ENCODE peak calls at places on chromosomes 3 and 15, in four cellular contexts. H is RWPE1, J is mesendoderm, K is thoracic aorta. Q is an unnamed sample.

GRCh38 chr3:57594576-57594975 is 2.6 kb downstream of the ARF4 start:
- DNase-seq in H (no peak), J (no peak), K (no peak), Q (no peak)

GRCh38 chr3:58521917-58522680 is 14.9 kb downstream of the ACOX2 start:
- DNase-seq in H (no peak), J (peak; percentile 51), K (no peak), Q (no peak)

GRCh38 chr3:134077649-134078081 is 47.9 kb upstream of the SLCO2A1 start:
- DNase-seq in H (no peak), J (no peak), K (no peak), Q (no peak)

GRCh38 chr3:31265646-31266423 is 266.9 kb upstream of the STT3B start:
- DNase-seq in H (no peak), J (no peak), K (no peak), Q (no peak)

GRCh38 chr3:73419179-73419803 is 205.4 kb downstream of the PDZRN3 start:
- DNase-seq in H (no peak), J (peak; percentile 38), K (no peak), Q (no peak)

GRCh38 chr15:85646538-85647091 is 148.1 kb downstream of the KLHL25 start:
- DNase-seq in H (no peak), J (peak; percentile 69), K (no peak), Q (no peak)

GRCh38 chr3:24682141-24682547 is 187.5 kb upstream of the THRB start:
- DNase-seq in H (peak; percentile 28), J (no peak), K (no peak), Q (no peak)

GRCh38 chr15:22904736-22905135 is 66.3 kb downstream of the NIPA2 start:
- DNase-seq in H (no peak), J (no peak), K (no peak), Q (no peak)

GRCh38 chr3:115804722-115805121 is 181.4 kb downstream of the GAP43 start:
- DNase-seq in H (peak; percentile 81), J (no peak), K (no peak), Q (no peak)

GRCh38 chr3:56355570-56356185 is 112.6 kb downstream of the ERC2 start:
- DNase-seq in H (no peak), J (peak; percentile 87), K (no peak), Q (no peak)

GRCh38 chr3:123633530-123633929 is 48.7 kb upstream of the HACD2 start:
- DNase-seq in H (no peak), J (no peak), K (no peak), Q (no peak)

GRCh38 chr3:61736506-61736905 is 175.1 kb downstream of the PTPRG start:
- DNase-seq in H (peak; percentile 36), J (no peak), K (no peak), Q (no peak)

GRCh38 chr15:81304226-81304625 is 19.7 kb downstream of the STARD5 start:
- DNase-seq in H (no peak), J (no peak), K (no peak), Q (no peak)
- H3K27ac ChIP-seq in H (no peak overlapping the region), J (no peak overlapping the region), K (peak overlapping the region; percentile 19), Q (peak overlapping the region; percentile 4)

GRCh38 chr3:141421639-141422319 is 53.5 kb downstream of the ZBTB38 start:
- DNase-seq in H (no peak), J (peak; percentile 43), K (no peak), Q (no peak)
- H3K27ac ChIP-seq in H (no peak overlapping the region), J (no peak overlapping the region), K (peak overlapping the region; percentile 40), Q (peak overlapping the region; percentile 47)

DNA sequence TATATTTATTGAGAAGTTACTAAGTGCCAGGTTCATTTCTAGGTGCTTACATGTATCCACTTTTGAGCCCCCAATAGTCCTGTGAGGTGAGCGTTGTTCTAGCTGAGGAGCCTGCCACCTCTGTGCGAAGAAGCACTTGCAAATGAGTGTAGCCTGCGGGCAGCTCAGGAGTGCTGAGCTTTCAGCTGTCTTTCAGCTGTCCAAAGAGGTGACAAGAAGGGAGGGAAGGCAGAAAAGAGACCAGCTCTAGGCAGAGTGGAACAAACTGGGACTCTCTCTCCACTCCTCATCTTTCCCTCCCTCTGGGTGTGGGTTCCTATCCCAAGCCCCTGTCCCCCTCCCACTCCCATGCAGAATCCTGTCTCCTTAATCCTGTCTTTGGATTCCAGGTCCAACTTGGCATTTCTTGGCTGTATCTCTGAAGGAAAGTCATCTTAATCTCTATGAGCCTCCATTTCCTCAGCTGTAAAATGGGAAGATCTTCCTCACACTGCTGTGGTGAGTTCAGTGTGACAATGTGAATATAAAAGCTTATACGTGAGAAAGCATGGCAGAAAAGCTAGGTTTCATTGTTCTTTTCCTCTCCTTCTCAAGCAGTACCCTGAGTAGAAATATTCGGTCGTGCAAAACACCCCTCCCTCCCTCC is 6.7 kb upstream of the SRP14 start:
- DNase-seq in H (no peak), J (peak; percentile 84), K (no peak), Q (no peak)
- H3K27ac ChIP-seq in H (peak overlapping the region; percentile 61), J (no peak overlapping the region), K (peak overlapping the region; percentile 31), Q (no peak overlapping the region)

DNA sequence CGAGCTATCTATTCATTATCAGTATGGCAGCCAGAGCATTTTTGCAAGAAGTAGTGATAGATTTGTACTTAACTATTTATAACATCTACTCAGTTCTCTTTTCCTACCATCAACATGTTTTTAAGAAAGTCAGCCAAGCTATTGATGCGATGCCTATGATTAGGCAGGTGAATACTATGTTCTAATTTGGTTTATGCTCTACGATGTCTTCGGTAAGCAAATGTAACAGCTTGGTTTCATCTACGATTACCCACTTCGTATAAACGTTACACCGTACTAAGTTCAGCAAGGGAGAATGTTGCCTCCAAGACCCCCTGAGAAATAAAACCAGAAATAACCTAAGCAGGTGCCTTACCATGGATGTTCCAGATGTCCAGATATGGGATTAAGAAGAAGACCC is 356 bp downstream of the BTLA start:
- DNase-seq in H (no peak), J (no peak), K (no peak), Q (no peak)
- H3K27ac ChIP-seq in H (no peak overlapping the region), J (no peak overlapping the region), K (no peak overlapping the region), Q (no peak overlapping the region)